ENCODE peak calls at places on chromosomes 7 and 10, in seven cellular contexts. Q is NCI-H1105, M is AG09319, P is NCI-H1436, B is M059J, K is BJ, V is NCI-H2081. W is an unnamed sample.

GRCh38 chr7:143256932-143257331 is 6.3 kb upstream of the GSTK1 start:
- DNase-seq in Q (no peak), M (no peak), P (no peak), B (no peak), K (no peak), V (no peak), W (no peak)

GRCh38 chr7:148483515-148483914 is 107.1 kb upstream of the C7orf33 start:
- DNase-seq in Q (no peak), M (no peak), P (no peak), B (no peak), K (no peak), V (no peak), W (no peak)

GRCh38 chr7:8035190-8035589 is 66.6 kb downstream of the GLCCI1 start:
- DNase-seq in Q (no peak), M (no peak), P (no peak), B (no peak), K (no peak), V (no peak), W (no peak)

GRCh38 chr10:10821926-10822325 is 195.7 kb upstream of the CELF2 start:
- DNase-seq in Q (no peak), M (no peak), P (no peak), B (no peak), K (no peak), V (peak), W (no peak)

GRCh38 chr10:86752311-86752710 is 4.1 kb upstream of the BMPR1A start:
- DNase-seq in Q (no peak), M (no peak), P (no peak), B (no peak), K (no peak), V (no peak), W (no peak)

GRCh38 chr10:103648951-103649532 is 155.5 kb downstream of the NEURL1 start:
- DNase-seq in Q (no peak), M (peak), P (no peak), B (peak), K (no peak), V (no peak), W (no peak)

GRCh38 chr10:113056030-113056429 is 106.0 kb downstream of the TCF7L2 start:
- DNase-seq in Q (no peak), M (no peak), P (no peak), B (no peak), K (no peak), V (no peak), W (no peak)

GRCh38 chr10:42932735-42933453 is 144.0 kb upstream of the RET start:
- DNase-seq in Q (peak), M (no peak), P (no peak), B (no peak), K (no peak), V (no peak), W (peak)

GRCh38 chr7:69906309-69906995 is 308.2 kb downstream of the AUTS2 start:
- DNase-seq in Q (no peak), M (no peak), P (peak), B (no peak), K (no peak), V (no peak), W (no peak)

GRCh38 chr10:72943498-72944234 is 10.9 kb downstream of the PLA2G12B start:
- DNase-seq in Q (no peak), M (no peak), P (no peak), B (no peak), K (no peak), V (no peak), W (no peak)

GRCh38 chr7:99004216-99004615 is 125.9 kb downstream of the TRRAP start:
- DNase-seq in Q (no peak), M (no peak), P (no peak), B (no peak), K (no peak), V (no peak), W (no peak)

GRCh38 chr7:55977831-55978230 is 13.4 kb downstream of the NIPSNAP2 start:
- DNase-seq in Q (peak), M (no peak), P (no peak), B (peak), K (peak), V (peak), W (peak)

GRCh38 chr7:76997381-76998262 is 34.5 kb downstream of the SPDYE17 start:
- DNase-seq in Q (no peak), M (no peak), P (no peak), B (no peak), K (no peak), V (no peak), W (no peak)

GRCh38 chr10:61271127-61271780 is 181.9 kb downstream of the TMEM26 start:
- DNase-seq in Q (no peak), M (peak), P (no peak), B (peak), K (peak), V (no peak), W (peak)

GRCh38 chr7:69237541-69237940 is 360.7 kb upstream of the AUTS2 start:
- DNase-seq in Q (no peak), M (no peak), P (no peak), B (no peak), K (no peak), V (no peak), W (no peak)

W was measured in RWPE1.